ENCODE peak calls at places on chromosomes 2 and 18, in ten cellular contexts. I, D, F, Z, C, A, Q, W, L and H are unnamed samples.

GRCh38 chr2:42359894-42360483 is 1.0 kb downstream of the COX7A2L start:
- DNase-seq in I (no peak), D (peak), F (no peak), Z (peak), C (no peak), A (no peak), Q (no peak), W (no peak), L (no peak), H (no peak)

GRCh38 chr2:149573760-149574159 is 13.8 kb downstream of the MMADHC start:
- DNase-seq in I (no peak), D (no peak), F (no peak), Z (peak), C (no peak), A (no peak), Q (no peak), W (no peak), L (no peak), H (no peak)

GRCh38 chr18:25074925-25075693 is 276.9 kb downstream of the ZNF521 start:
- DNase-seq in I (no peak), D (no peak), F (no peak), Z (no peak), C (no peak), A (no peak), Q (no peak), W (no peak), L (no peak), H (no peak)

GRCh38 chr2:241608881-241609280 is 28.1 kb downstream of the THAP4 start:
- DNase-seq in I (no peak), D (no peak), F (no peak), Z (no peak), C (no peak), A (no peak), Q (no peak), W (no peak), L (no peak), H (no peak)

GRCh38 chr2:28628506-28628905 is 123.1 kb upstream of the PPP1CB start:
- DNase-seq in I (peak), D (no peak), F (no peak), Z (no peak), C (no peak), A (no peak), Q (no peak), W (no peak), L (no peak), H (no peak)

GRCh38 chr2:32783468-32783867 is 155.6 kb downstream of the TTC27 start:
- DNase-seq in I (no peak), D (no peak), F (no peak), Z (no peak), C (no peak), A (no peak), Q (no peak), W (no peak), L (no peak), H (no peak)

GRCh38 chr2:204019572-204020501 is 83.3 kb downstream of the ICOS start:
- DNase-seq in I (no peak), D (peak), F (peak), Z (peak), C (no peak), A (no peak), Q (no peak), W (no peak), L (no peak), H (no peak)

GRCh38 chr2:128069769-128070168 is 21.2 kb upstream of the UGGT1 start:
- DNase-seq in I (no peak), D (no peak), F (no peak), Z (no peak), C (no peak), A (peak), Q (no peak), W (no peak), L (no peak), H (no peak)

GRCh38 chr2:8121826-8122505 is 559.9 kb upstream of the ID2 start:
- DNase-seq in I (no peak), D (no peak), F (no peak), Z (peak), C (no peak), A (no peak), Q (no peak), W (no peak), L (no peak), H (no peak)

GRCh38 chr2:223563462-223563861 is 38.7 kb downstream of the SCG2 start:
- DNase-seq in I (no peak), D (no peak), F (no peak), Z (peak), C (peak), A (no peak), Q (no peak), W (no peak), L (no peak), H (no peak)